ENCODE peak calls at places on chromosomes 7 and 10, in nine cellular contexts. I is suprapubic skin, Y is ovary, T is adrenal gland, J is stomach, H is HCT116, M is vagina, D is thyroid gland, E is NB4. U is an unnamed sample.

GRCh38 chr10:8365935-8366911 is 311.7 kb downstream of the GATA3 start:
- DNase-seq in I (no peak), Y (no peak), T (no peak), J (peak), H (no peak), M (no peak), D (no peak), E (no peak), U (no peak)

GRCh38 chr7:103524042-103524907 is 78.3 kb upstream of the SLC26A5 start:
- DNase-seq in I (no peak), Y (no peak), T (peak), J (no peak), H (peak), M (no peak), D (no peak), E (peak), U (no peak)

GRCh38 chr10:103990170-103990930 is 23.4 kb downstream of the SLK start:
- DNase-seq in I (no peak), Y (no peak), T (no peak), J (no peak), H (no peak), M (no peak), D (no peak), E (no peak), U (no peak)

GRCh38 chr10:59557052-59557451 is 152.6 kb downstream of the SLC16A9 start:
- DNase-seq in I (no peak), Y (no peak), T (no peak), J (no peak), H (no peak), M (no peak), D (peak), E (no peak), U (no peak)

GRCh38 chr7:38801786-38802185 is 107.2 kb downstream of the VPS41 start:
- DNase-seq in I (no peak), Y (no peak), T (no peak), J (no peak), H (no peak), M (no peak), D (no peak), E (no peak), U (no peak)

GRCh38 chr7:71193099-71193810 is 61.3 kb downstream of the GALNT17 start:
- DNase-seq in I (no peak), Y (no peak), T (no peak), J (no peak), H (no peak), M (no peak), D (no peak), E (no peak), U (no peak)

GRCh38 chr7:42886129-42886528 is 25.7 kb downstream of the C7orf25 start:
- DNase-seq in I (no peak), Y (no peak), T (no peak), J (no peak), H (no peak), M (no peak), D (no peak), E (peak), U (no peak)

GRCh38 chr7:107989618-107990373 is 13.2 kb downstream of the LAMB1 start:
- DNase-seq in I (no peak), Y (no peak), T (no peak), J (no peak), H (no peak), M (no peak), D (no peak), E (no peak), U (no peak)

GRCh38 chr7:134276951-134277350 is 39.8 kb downstream of the SLC35B4 start:
- DNase-seq in I (no peak), Y (no peak), T (no peak), J (no peak), H (no peak), M (no peak), D (peak), E (no peak), U (no peak)

GRCh38 chr10:84706875-84707274 is 378.5 kb downstream of the CCSER2 start:
- DNase-seq in I (no peak), Y (no peak), T (no peak), J (no peak), H (no peak), M (no peak), D (no peak), E (no peak), U (no peak)

GRCh38 chr10:129094233-129094632 is 372.8 kb upstream of the MGMT start:
- DNase-seq in I (no peak), Y (no peak), T (no peak), J (no peak), H (no peak), M (peak), D (no peak), E (no peak), U (no peak)

GRCh38 chr7:152313879-152314604 is 121.8 kb downstream of the KMT2C start:
- DNase-seq in I (no peak), Y (no peak), T (peak), J (no peak), H (peak), M (no peak), D (peak), E (peak), U (no peak)

GRCh38 chr7:102843850-102844249 is 69.0 kb upstream of the LRRC17 start:
- DNase-seq in I (no peak), Y (no peak), T (no peak), J (no peak), H (no peak), M (no peak), D (no peak), E (peak), U (no peak)

GRCh38 chr7:155337946-155338631 is 40.4 kb downstream of the INSIG1 start:
- DNase-seq in I (no peak), Y (no peak), T (no peak), J (no peak), H (no peak), M (no peak), D (no peak), E (no peak), U (no peak)

GRCh38 chr7:114703677-114704076 is 218.2 kb upstream of the MDFIC start:
- DNase-seq in I (no peak), Y (no peak), T (peak), J (no peak), H (no peak), M (no peak), D (no peak), E (no peak), U (no peak)

GRCh38 chr10:106504536-106504935 is 660.0 kb downstream of the SORCS1 start:
- DNase-seq in I (no peak), Y (no peak), T (no peak), J (no peak), H (no peak), M (no peak), D (no peak), E (no peak), U (no peak)

GRCh38 chr10:6700066-6700465 is 120.0 kb upstream of the PRKCQ start:
- DNase-seq in I (no peak), Y (no peak), T (no peak), J (no peak), H (no peak), M (no peak), D (no peak), E (no peak), U (no peak)

GRCh38 chr10:6128087-6128486 is 39.3 kb downstream of the RBM17 start:
- DNase-seq in I (peak), Y (peak), T (no peak), J (no peak), H (no peak), M (no peak), D (no peak), E (no peak), U (no peak)

GRCh38 chr10:50517626-50518025 is 106.1 kb downstream of the SGMS1 start:
- DNase-seq in I (no peak), Y (no peak), T (no peak), J (no peak), H (no peak), M (no peak), D (no peak), E (no peak), U (no peak)

DNA sequence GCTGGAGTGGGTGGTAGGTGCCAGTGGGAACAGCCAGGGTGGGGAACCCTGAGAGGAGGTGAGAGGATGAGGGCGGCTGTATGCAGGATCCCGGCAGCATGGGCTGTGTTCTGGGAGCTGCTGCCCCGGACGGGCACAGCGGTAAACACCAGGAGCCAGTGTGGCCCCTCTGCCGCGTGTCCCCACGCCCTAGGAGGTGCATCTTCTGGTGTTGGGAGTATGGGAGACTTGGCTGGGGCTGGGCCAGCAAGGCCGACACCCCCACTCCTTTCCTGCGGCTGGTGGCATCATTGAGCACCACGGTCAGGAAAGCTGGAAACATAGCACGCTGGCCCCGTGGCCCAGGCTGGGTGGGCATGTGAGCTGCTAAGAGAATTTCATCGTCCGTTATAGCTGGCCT is 24.4 kb upstream of the JAKMIP3 start:
- DNase-seq in I (no peak), Y (no peak), T (no peak), J (no peak), H (no peak), M (no peak), D (no peak), E (no peak), U (no peak)
- TF ChIP-seq POLR2A in I (no peak), Y (no peak), T (no peak), J (no peak), H (no peak), M (no peak), D (no peak), E (no peak), U (no peak)

DNA sequence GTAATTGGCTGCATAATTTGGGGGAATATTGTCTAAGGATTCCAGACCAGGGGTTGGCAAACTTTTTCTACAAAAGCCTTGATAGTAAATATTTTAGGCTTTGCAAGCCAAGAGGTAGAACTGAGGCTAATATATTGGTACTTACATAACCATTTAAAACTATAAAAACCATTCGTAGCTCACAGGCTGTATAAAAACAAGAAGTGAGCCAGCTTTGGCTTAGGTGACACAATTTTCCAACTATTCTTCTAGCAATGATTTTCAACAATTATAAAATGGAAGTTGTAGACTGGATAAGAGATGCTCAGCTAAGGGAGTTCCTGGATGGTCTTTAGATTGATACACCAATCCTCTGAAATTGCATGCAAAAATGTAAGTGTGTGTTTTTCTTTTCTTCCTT is 1.4 kb downstream of the GPR141 start:
- DNase-seq in I (no peak), Y (no peak), T (no peak), J (no peak), H (no peak), M (no peak), D (no peak), E (peak), U (no peak)
- H3K4me3 ChIP-seq in I (no peak), Y (no peak), T (no peak), J (peak), H (no peak), M (no peak), D (no peak), E (peak), U (no peak)

DNA sequence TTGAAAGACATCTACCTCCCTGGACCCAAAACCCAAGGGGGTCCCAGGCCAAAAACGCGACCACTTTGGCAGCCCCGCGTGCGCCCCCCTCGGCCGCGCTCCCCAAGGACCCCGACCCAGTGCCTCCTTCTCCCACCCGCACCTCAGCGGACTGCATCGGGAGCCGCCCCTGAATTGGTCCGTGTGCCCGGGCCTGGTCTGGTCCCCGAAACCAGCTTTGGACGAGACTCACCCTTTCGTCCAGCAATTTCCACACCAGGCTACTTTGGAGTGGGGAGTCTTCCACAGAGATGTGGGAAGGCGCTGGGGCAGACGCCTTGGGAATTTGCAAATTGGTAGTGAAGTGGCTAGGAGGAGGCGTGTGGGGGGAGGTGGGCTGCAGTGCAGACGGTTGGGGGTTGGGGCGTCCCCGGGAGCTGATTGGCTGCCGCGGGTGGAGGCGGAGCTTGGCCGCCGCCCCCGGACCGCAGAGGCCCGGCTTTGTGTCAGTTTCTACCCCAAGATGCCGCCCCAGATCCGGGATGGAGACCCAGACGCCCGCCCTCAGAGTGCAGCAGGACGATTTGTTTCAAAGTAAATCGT is 16.9 kb downstream of the TCAF1 start:
- DNase-seq in I (no peak), Y (peak), T (peak), J (no peak), H (no peak), M (no peak), D (peak), E (no peak), U (peak)
- TF ChIP-seq POLR2A in I (no peak), Y (no peak), T (no peak), J (no peak), H (no peak), M (no peak), D (no peak), E (no peak), U (no peak)

GRCh38 chr7:144720139-144720538 is 115.7 kb downstream of the TPK1 start:
- DNase-seq in I (no peak), Y (no peak), T (no peak), J (no peak), H (peak), M (no peak), D (no peak), E (no peak), U (no peak)
- H3K4me3 ChIP-seq in I (no peak), Y (no peak), T (no peak), J (no peak), H (no peak), M (no peak), D (no peak), E (no peak), U (no peak)

GRCh38 chr10:68560201-68560915 is at the start of gene TET1:
- DNase-seq in I (peak), Y (peak), T (peak), J (peak), H (peak), M (no peak), D (peak), E (peak), U (no peak)
- TF ChIP-seq POLR2A in I (no peak), Y (peak), T (no peak), J (no peak), H (peak), M (peak), D (no peak), E (peak), U (no peak)

GRCh38 chr10:29525762-29526161 is 109.0 kb downstream of the SVIL start:
- DNase-seq in I (no peak), Y (no peak), T (no peak), J (no peak), H (no peak), M (no peak), D (no peak), E (no peak), U (no peak)

GRCh38 chr10:29524294-29524693 is 110.5 kb downstream of the SVIL start:
- DNase-seq in I (no peak), Y (no peak), T (no peak), J (no peak), H (no peak), M (no peak), D (no peak), E (no peak), U (no peak)

GRCh38 chr10:29524720-29525119 is 110.1 kb downstream of the SVIL start:
- DNase-seq in I (no peak), Y (no peak), T (no peak), J (no peak), H (no peak), M (no peak), D (no peak), E (no peak), U (no peak)

GRCh38 chr10:29519670-29520069 is 115.1 kb downstream of the SVIL start:
- DNase-seq in I (no peak), Y (no peak), T (no peak), J (no peak), H (no peak), M (no peak), D (no peak), E (no peak), U (no peak)

GRCh38 chr10:29522038-29522855 is 112.5 kb downstream of the SVIL start:
- DNase-seq in I (no peak), Y (peak), T (peak), J (no peak), H (no peak), M (no peak), D (no peak), E (no peak), U (no peak)
- H3K4me3 ChIP-seq in I (no peak), Y (no peak), T (no peak), J (no peak), H (no peak), M (no peak), D (no peak), E (no peak), U (no peak)

GRCh38 chr7:64183827-64184372 is 23.1 kb upstream of the ZNF735 start:
- DNase-seq in I (no peak), Y (no peak), T (no peak), J (no peak), H (no peak), M (no peak), D (no peak), E (no peak), U (no peak)
- TF ChIP-seq POLR2A in I (no peak), Y (no peak), T (no peak), J (no peak), H (no peak), M (no peak), D (no peak), E (no peak), U (no peak)

GRCh38 chr10:26567349-26567721 is 129.2 kb downstream of the APBB1IP start:
- DNase-seq in I (no peak), Y (no peak), T (no peak), J (no peak), H (no peak), M (no peak), D (no peak), E (no peak), U (no peak)
- H3K4me3 ChIP-seq in I (peak), Y (no peak), T (no peak), J (peak), H (no peak), M (peak), D (no peak), E (no peak), U (peak)

DNA sequence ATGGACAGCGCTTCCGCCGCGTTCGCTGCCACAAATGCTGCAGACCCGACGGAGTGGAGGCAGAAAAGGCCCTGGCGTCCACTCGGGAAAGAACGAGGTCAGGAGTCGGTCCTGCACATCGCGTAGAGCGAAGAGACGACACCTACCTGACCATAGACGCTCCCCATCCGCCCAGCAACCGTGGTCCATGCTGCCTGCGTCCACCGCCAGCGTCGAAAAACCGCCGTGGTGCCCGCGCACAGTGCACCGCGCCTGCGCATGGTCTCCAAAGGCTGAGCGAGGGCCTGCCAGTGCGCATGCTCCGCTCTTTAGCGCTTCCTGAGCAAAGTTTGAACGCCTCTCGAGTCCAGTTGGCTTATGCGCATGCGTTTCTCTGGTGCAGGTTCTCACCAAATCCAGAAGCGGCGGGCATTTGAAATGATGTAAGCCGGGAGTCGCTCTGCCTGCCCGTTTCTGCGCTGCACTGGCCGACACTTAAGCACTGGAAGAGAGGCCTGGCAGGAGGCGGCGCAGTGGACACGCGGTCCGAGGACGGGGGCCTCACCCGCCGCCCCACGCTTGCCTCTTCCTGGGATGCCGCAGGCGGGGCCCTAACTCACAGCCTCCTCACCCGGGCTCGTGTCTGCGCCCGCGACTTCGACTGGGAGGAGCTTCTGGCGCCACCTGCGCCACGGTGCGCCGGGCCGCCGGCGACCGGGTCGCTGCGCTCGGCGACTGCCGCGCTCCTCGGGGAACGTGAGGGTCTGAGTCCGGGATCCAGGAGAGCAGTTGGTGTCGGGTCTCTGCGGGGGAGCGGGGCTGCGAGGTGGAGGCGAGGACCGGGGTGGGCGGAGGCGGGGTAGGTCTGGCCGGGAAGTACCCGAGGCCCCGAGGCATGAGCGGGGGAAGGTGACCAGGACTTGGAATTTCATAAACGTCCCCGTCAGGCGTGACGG is at the start of gene FAM24B:
- DNase-seq in I (peak), Y (peak), T (peak), J (peak), H (peak), M (no peak), D (peak), E (peak), U (peak)
- TF ChIP-seq POLR2A in I (no peak), Y (no peak), T (peak), J (no peak), H (no peak), M (no peak), D (no peak), E (peak), U (peak)

U was measured in spleen.